ENCODE peak calls at places on chromosomes 3 and 15, in six cellular contexts. One of them, this sample, is unnamed.

GRCh38 chr3:156448300-156448699 is 106.6 kb downstream of the SSR3 start:
- DNase-seq in fibroblast of lung: peak; percentile 29
- DNase-seq in thoracic aorta: no peak
- DNase-seq in GM23338: peak; percentile 81
- DNase-seq in A549: peak; percentile 41
- DNase-seq in fibroblast of mammary gland: peak; percentile 62
- DNase-seq in this sample: peak; percentile 47

GRCh38 chr3:115512565-115513410 is 110.5 kb upstream of the GAP43 start:
- DNase-seq in fibroblast of lung: peak; percentile 66
- DNase-seq in thoracic aorta: no peak
- DNase-seq in GM23338: peak; percentile 97
- DNase-seq in A549: peak; percentile 11
- DNase-seq in fibroblast of mammary gland: peak; percentile 77
- DNase-seq in this sample: peak; percentile 56

GRCh38 chr15:29055876-29056275 is 170.1 kb downstream of the APBA2 start:
- DNase-seq in fibroblast of lung: no peak
- DNase-seq in thoracic aorta: no peak
- DNase-seq in GM23338: no peak
- DNase-seq in A549: no peak
- DNase-seq in fibroblast of mammary gland: no peak
- DNase-seq in this sample: no peak

GRCh38 chr3:13200951-13201350 is 127.7 kb upstream of the IQSEC1 start:
- DNase-seq in fibroblast of lung: no peak
- DNase-seq in thoracic aorta: no peak
- DNase-seq in GM23338: peak; percentile 70
- DNase-seq in A549: peak; percentile 17
- DNase-seq in fibroblast of mammary gland: no peak
- DNase-seq in this sample: no peak

GRCh38 chr15:26050271-26050670 is 187.1 kb upstream of the ATP10A start:
- DNase-seq in fibroblast of lung: no peak
- DNase-seq in thoracic aorta: no peak
- DNase-seq in GM23338: no peak
- DNase-seq in A549: no peak
- DNase-seq in fibroblast of mammary gland: no peak
- DNase-seq in this sample: no peak

GRCh38 chr15:40873625-40874561 is at the start of gene RHOV:
- DNase-seq in fibroblast of lung: peak; percentile 53
- DNase-seq in thoracic aorta: no peak
- DNase-seq in GM23338: peak; percentile 96
- DNase-seq in A549: peak; percentile 83
- DNase-seq in fibroblast of mammary gland: no peak
- DNase-seq in this sample: no peak

GRCh38 chr15:75720787-75721461 is 8.3 kb upstream of the CSPG4 start:
- DNase-seq in fibroblast of lung: peak; percentile 61
- DNase-seq in thoracic aorta: no peak
- DNase-seq in GM23338: peak; percentile 79
- DNase-seq in A549: peak; percentile 80
- DNase-seq in fibroblast of mammary gland: peak; percentile 24
- DNase-seq in this sample: no peak

GRCh38 chr3:138397983-138398382 is 36.4 kb upstream of the ESYT3 start:
- DNase-seq in fibroblast of lung: no peak
- DNase-seq in thoracic aorta: no peak
- DNase-seq in GM23338: no peak
- DNase-seq in A549: no peak
- DNase-seq in fibroblast of mammary gland: no peak
- DNase-seq in this sample: no peak

GRCh38 chr15:39584662-39585393 is 3.9 kb downstream of the THBS1 start:
- DNase-seq in fibroblast of lung: peak; percentile 6
- DNase-seq in thoracic aorta: no peak
- DNase-seq in GM23338: no peak
- DNase-seq in A549: no peak
- DNase-seq in fibroblast of mammary gland: no peak
- DNase-seq in this sample: peak; percentile 34

GRCh38 chr15:55546718-55547117 is 38.7 kb upstream of the DNAAF4 start:
- DNase-seq in fibroblast of lung: peak; percentile 64
- DNase-seq in thoracic aorta: no peak
- DNase-seq in GM23338: no peak
- DNase-seq in A549: no peak
- DNase-seq in fibroblast of mammary gland: peak; percentile 37
- DNase-seq in this sample: peak; percentile 58

GRCh38 chr3:65288781-65289180 is 601.0 kb upstream of the ADAMTS9 start:
- DNase-seq in fibroblast of lung: no peak
- DNase-seq in thoracic aorta: no peak
- DNase-seq in GM23338: no peak
- DNase-seq in A549: no peak
- DNase-seq in fibroblast of mammary gland: no peak
- DNase-seq in this sample: no peak

GRCh38 chr3:101619734-101620133 is 45.8 kb downstream of the PCNP start:
- DNase-seq in fibroblast of lung: no peak
- DNase-seq in thoracic aorta: no peak
- DNase-seq in GM23338: no peak
- DNase-seq in A549: no peak
- DNase-seq in fibroblast of mammary gland: no peak
- DNase-seq in this sample: no peak

GRCh38 chr15:32998979-32999677 is 195.4 kb downstream of the FMN1 start:
- DNase-seq in fibroblast of lung: no peak
- DNase-seq in thoracic aorta: no peak
- DNase-seq in GM23338: no peak
- DNase-seq in A549: no peak
- DNase-seq in fibroblast of mammary gland: peak; percentile 22
- DNase-seq in this sample: peak; percentile 91

GRCh38 chr15:31342381-31342780 is 15.7 kb downstream of the KLF13 start:
- DNase-seq in fibroblast of lung: no peak
- DNase-seq in thoracic aorta: no peak
- DNase-seq in GM23338: no peak
- DNase-seq in A549: no peak
- DNase-seq in fibroblast of mammary gland: no peak
- DNase-seq in this sample: no peak

GRCh38 chr15:85867250-85867649 is 72.5 kb upstream of the KLHL25 start:
- DNase-seq in fibroblast of lung: no peak
- DNase-seq in thoracic aorta: no peak
- DNase-seq in GM23338: no peak
- DNase-seq in A549: no peak
- DNase-seq in fibroblast of mammary gland: no peak
- DNase-seq in this sample: no peak

GRCh38 chr3:52052831-52053306 is 3.5 kb downstream of the DUSP7 start:
- DNase-seq in fibroblast of lung: peak; percentile 79
- DNase-seq in thoracic aorta: peak; percentile 78
- DNase-seq in GM23338: peak; percentile 88
- DNase-seq in A549: peak; percentile 61
- DNase-seq in fibroblast of mammary gland: peak; percentile 76
- DNase-seq in this sample: peak; percentile 77

GRCh38 chr3:55675478-55675877 is 188.4 kb upstream of the WNT5A start:
- DNase-seq in fibroblast of lung: no peak
- DNase-seq in thoracic aorta: no peak
- DNase-seq in GM23338: no peak
- DNase-seq in A549: no peak
- DNase-seq in fibroblast of mammary gland: no peak
- DNase-seq in this sample: no peak

GRCh38 chr3:69196876-69197275 is 74.5 kb upstream of the LMOD3 start:
- DNase-seq in fibroblast of lung: no peak
- DNase-seq in thoracic aorta: no peak
- DNase-seq in GM23338: no peak
- DNase-seq in A549: no peak
- DNase-seq in fibroblast of mammary gland: no peak
- DNase-seq in this sample: no peak

GRCh38 chr3:46933261-46933660 is 43.3 kb downstream of the CCDC12 start:
- DNase-seq in fibroblast of lung: no peak
- DNase-seq in thoracic aorta: no peak
- DNase-seq in GM23338: no peak
- DNase-seq in A549: no peak
- DNase-seq in fibroblast of mammary gland: no peak
- DNase-seq in this sample: no peak

GRCh38 chr3:113264249-113264648 is 52.9 kb downstream of the BOC start:
- DNase-seq in fibroblast of lung: no peak
- DNase-seq in thoracic aorta: no peak
- DNase-seq in GM23338: peak; percentile 81
- DNase-seq in A549: no peak
- DNase-seq in fibroblast of mammary gland: no peak
- DNase-seq in this sample: no peak

GRCh38 chr3:39193391-39193790 is 996 bp upstream of the XIRP1 start:
- DNase-seq in fibroblast of lung: peak; percentile 67
- DNase-seq in thoracic aorta: no peak
- DNase-seq in GM23338: no peak
- DNase-seq in A549: no peak
- DNase-seq in fibroblast of mammary gland: no peak
- DNase-seq in this sample: no peak

GRCh38 chr15:82846621-82847020 is 37.2 kb downstream of the WHAMM start:
- DNase-seq in fibroblast of lung: no peak
- DNase-seq in thoracic aorta: no peak
- DNase-seq in GM23338: no peak
- DNase-seq in A549: no peak
- DNase-seq in fibroblast of mammary gland: no peak
- DNase-seq in this sample: no peak

GRCh38 chr3:58535531-58536500 is 1.2 kb downstream of the ACOX2 start:
- DNase-seq in fibroblast of lung: peak; percentile 33
- DNase-seq in thoracic aorta: no peak
- DNase-seq in GM23338: no peak
- DNase-seq in A549: peak; percentile 76
- DNase-seq in fibroblast of mammary gland: peak; percentile 37
- DNase-seq in this sample: peak; percentile 48

GRCh38 chr15:99424978-99425665 is 140.7 kb upstream of the MEF2A start:
- DNase-seq in fibroblast of lung: peak; percentile 87
- DNase-seq in thoracic aorta: peak; percentile 40
- DNase-seq in GM23338: no peak
- DNase-seq in A549: no peak
- DNase-seq in fibroblast of mammary gland: peak; percentile 85
- DNase-seq in this sample: peak; percentile 95

GRCh38 chr3:23663246-23663645 is 142.5 kb upstream of the UBE2E1 start:
- DNase-seq in fibroblast of lung: peak; percentile 30
- DNase-seq in thoracic aorta: no peak
- DNase-seq in GM23338: no peak
- DNase-seq in A549: no peak
- DNase-seq in fibroblast of mammary gland: no peak
- DNase-seq in this sample: peak; percentile 74
- H3K4me3 ChIP-seq in fibroblast of lung: no peak overlapping the region
- H3K4me3 ChIP-seq in thoracic aorta: no peak overlapping the region
- H3K4me3 ChIP-seq in GM23338: no peak overlapping the region
- H3K4me3 ChIP-seq in A549: no peak overlapping the region
- H3K4me3 ChIP-seq in fibroblast of mammary gland: no peak overlapping the region
- H3K4me3 ChIP-seq in this sample: no peak overlapping the region

GRCh38 chr15:96409231-96410138 is 79.0 kb downstream of the NR2F2 start:
- DNase-seq in fibroblast of lung: no peak
- DNase-seq in thoracic aorta: no peak
- DNase-seq in GM23338: peak; percentile 67
- DNase-seq in A549: no peak
- DNase-seq in fibroblast of mammary gland: no peak
- DNase-seq in this sample: no peak

GRCh38 chr15:96412045-96412918 is 81.8 kb downstream of the NR2F2 start:
- DNase-seq in fibroblast of lung: no peak
- DNase-seq in thoracic aorta: no peak
- DNase-seq in GM23338: no peak
- DNase-seq in A549: no peak
- DNase-seq in fibroblast of mammary gland: no peak
- DNase-seq in this sample: no peak

GRCh38 chr15:96408591-96409183 is 78.2 kb downstream of the NR2F2 start:
- DNase-seq in fibroblast of lung: no peak
- DNase-seq in thoracic aorta: no peak
- DNase-seq in GM23338: peak; percentile 50
- DNase-seq in A549: no peak
- DNase-seq in fibroblast of mammary gland: no peak
- DNase-seq in this sample: no peak

GRCh38 chr15:96411056-96412031 is 80.8 kb downstream of the NR2F2 start:
- DNase-seq in fibroblast of lung: no peak
- DNase-seq in thoracic aorta: no peak
- DNase-seq in GM23338: no peak
- DNase-seq in A549: no peak
- DNase-seq in fibroblast of mammary gland: no peak
- DNase-seq in this sample: no peak

DNA sequence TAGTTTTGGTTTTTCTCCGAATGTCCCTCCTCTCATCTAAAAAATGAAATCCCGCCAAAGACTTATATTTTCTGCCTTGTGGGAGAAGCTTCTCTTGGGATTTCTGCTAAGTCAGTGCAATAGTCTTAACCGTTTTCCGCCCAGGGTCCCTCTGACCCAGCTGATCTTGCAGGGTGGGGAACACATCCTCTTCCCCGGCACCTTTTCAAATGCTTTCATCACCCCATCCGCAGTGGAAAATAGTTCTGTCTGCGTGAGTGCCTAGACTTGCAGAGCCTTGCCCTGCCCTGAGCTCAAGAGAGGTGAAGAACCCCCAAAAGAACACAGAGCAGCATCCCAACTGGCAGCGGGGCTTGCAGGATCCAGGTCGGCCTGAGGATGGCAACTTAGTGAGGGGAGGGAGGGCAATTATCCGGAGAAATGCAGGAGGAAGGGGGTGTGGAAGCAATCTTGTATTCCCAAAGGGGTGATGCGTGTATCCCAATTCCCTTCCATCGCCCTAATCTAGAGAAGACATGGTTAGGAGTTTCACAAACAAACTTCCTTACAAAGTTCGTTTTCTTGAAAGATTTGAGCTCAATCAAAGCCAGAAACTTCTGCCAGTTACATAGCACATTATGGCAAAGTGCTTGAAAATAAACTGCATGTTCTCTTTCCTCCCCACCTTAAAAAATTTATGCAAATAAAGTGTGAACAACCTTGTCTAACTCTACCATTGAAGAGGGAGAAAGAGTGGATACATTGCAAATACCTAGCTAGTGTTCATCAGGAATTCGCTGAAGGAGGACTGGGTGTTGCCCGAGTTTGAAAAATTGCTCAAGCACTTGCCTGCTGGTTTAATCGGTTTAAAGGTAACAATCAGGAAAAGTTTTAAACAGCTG is 79.9 kb downstream of the NR2F2 start:
- DNase-seq in fibroblast of lung: no peak
- DNase-seq in thoracic aorta: no peak
- DNase-seq in GM23338: peak; percentile 58
- DNase-seq in A549: no peak
- DNase-seq in fibroblast of mammary gland: no peak
- DNase-seq in this sample: no peak
- H3K4me3 ChIP-seq in fibroblast of lung: no peak overlapping the region
- H3K4me3 ChIP-seq in thoracic aorta: peak overlapping the region; percentile 58
- H3K4me3 ChIP-seq in GM23338: peak overlapping the region; percentile 10
- H3K4me3 ChIP-seq in A549: no peak overlapping the region
- H3K4me3 ChIP-seq in fibroblast of mammary gland: no peak overlapping the region
- H3K4me3 ChIP-seq in this sample: no peak overlapping the region

DNA sequence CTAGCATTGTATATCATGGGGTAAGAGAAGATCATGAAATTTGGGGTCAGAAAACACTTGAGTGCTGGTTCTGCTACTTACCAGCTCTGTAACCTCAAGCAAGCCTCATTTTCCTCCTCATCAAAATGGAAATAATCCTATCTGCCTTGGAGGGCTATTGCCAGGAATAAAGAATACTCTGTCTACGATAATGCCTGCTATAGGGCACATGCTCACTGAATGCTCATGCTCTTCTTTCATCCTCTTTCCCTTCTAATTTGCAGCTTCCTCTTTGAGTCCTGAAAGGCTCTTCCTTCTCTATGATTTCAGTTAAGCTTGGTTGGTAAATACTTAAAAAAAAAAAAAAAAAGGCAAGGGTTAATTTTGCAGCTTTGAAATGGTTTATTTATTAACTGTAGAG is 12.8 kb downstream of the RTP1 start:
- DNase-seq in fibroblast of lung: no peak
- DNase-seq in thoracic aorta: no peak
- DNase-seq in GM23338: no peak
- DNase-seq in A549: no peak
- DNase-seq in fibroblast of mammary gland: no peak
- DNase-seq in this sample: no peak
- H3K4me3 ChIP-seq in fibroblast of lung: no peak overlapping the region
- H3K4me3 ChIP-seq in thoracic aorta: no peak overlapping the region
- H3K4me3 ChIP-seq in GM23338: no peak overlapping the region
- H3K4me3 ChIP-seq in A549: no peak overlapping the region
- H3K4me3 ChIP-seq in fibroblast of mammary gland: no peak overlapping the region
- H3K4me3 ChIP-seq in this sample: no peak overlapping the region

GRCh38 chr3:9314796-9315195 is 48.1 kb upstream of the THUMPD3 start:
- DNase-seq in fibroblast of lung: no peak
- DNase-seq in thoracic aorta: no peak
- DNase-seq in GM23338: no peak
- DNase-seq in A549: no peak
- DNase-seq in fibroblast of mammary gland: no peak
- DNase-seq in this sample: no peak
- H3K4me3 ChIP-seq in fibroblast of lung: no peak overlapping the region
- H3K4me3 ChIP-seq in thoracic aorta: no peak overlapping the region
- H3K4me3 ChIP-seq in GM23338: no peak overlapping the region
- H3K4me3 ChIP-seq in A549: no peak overlapping the region
- H3K4me3 ChIP-seq in fibroblast of mammary gland: no peak overlapping the region
- H3K4me3 ChIP-seq in this sample: no peak overlapping the region

This sample was measured in fibroblast of the aortic adventitia.